ENCODE peak calls at places on chromosome 22, in five cellular contexts. G is Calu3; J is CD8-positive, alpha-beta T cell; T is uterus; S is neural progenitor cell. W is an unnamed sample.

GRCh38 chr22:22959147-22959827 is 71.7 kb downstream of the IGLL5 start:
- DNase-seq in G (peak), J (peak), T (peak), S (peak), W (peak)

GRCh38 chr22:44723801-44724200 is 21.8 kb downstream of the PRR5 start:
- DNase-seq in G (no peak), J (no peak), T (no peak), S (no peak), W (no peak)

GRCh38 chr22:22144858-22145257 is 99.7 kb upstream of the VPREB1 start:
- DNase-seq in G (no peak), J (no peak), T (no peak), S (no peak), W (no peak)

GRCh38 chr22:41746563-41747400 is 47.5 kb downstream of the MEI1 start:
- DNase-seq in G (peak), J (peak), T (peak), S (peak), W (peak)

GRCh38 chr22:49896201-49896600 is 22.0 kb downstream of the ALG12 start:
- DNase-seq in G (no peak), J (no peak), T (no peak), S (no peak), W (no peak)

GRCh38 chr22:31826443-31826842 is 72.6 kb downstream of the DEPDC5 start:
- DNase-seq in G (no peak), J (no peak), T (no peak), S (no peak), W (no peak)

GRCh38 chr22:24706732-24707476 is 67.6 kb downstream of the PIWIL3 start:
- DNase-seq in G (no peak), J (no peak), T (no peak), S (no peak), W (no peak)

GRCh38 chr22:30253205-30253852 is 6.8 kb upstream of the LIF start:
- DNase-seq in G (peak), J (no peak), T (peak), S (no peak), W (no peak)

GRCh38 chr22:41003041-41003440 is 51.9 kb downstream of the RBX1 start:
- DNase-seq in G (peak), J (no peak), T (no peak), S (no peak), W (no peak)

GRCh38 chr22:36439481-36440271 is 41.8 kb downstream of the TXN2 start:
- DNase-seq in G (peak), J (no peak), T (peak), S (no peak), W (no peak)

GRCh38 chr22:27597703-27598444 is 203.7 kb downstream of the MN1 start:
- DNase-seq in G (peak), J (no peak), T (no peak), S (no peak), W (no peak)

GRCh38 chr22:42300286-42301071 is 30.0 kb upstream of the TCF20 start:
- DNase-seq in G (peak), J (no peak), T (no peak), S (no peak), W (peak)

GRCh38 chr22:47029244-47030001 is 267.0 kb downstream of the TBC1D22A start:
- DNase-seq in G (no peak), J (no peak), T (no peak), S (no peak), W (no peak)

GRCh38 chr22:39724857-39725256 is 154.3 kb downstream of the CACNA1I start:
- DNase-seq in G (no peak), J (no peak), T (no peak), S (no peak), W (no peak)

GRCh38 chr22:47290706-47291430 is 528.4 kb downstream of the TBC1D22A start:
- DNase-seq in G (no peak), J (no peak), T (peak), S (no peak), W (no peak)

GRCh38 chr22:46747646-46748045 is 9.6 kb upstream of the CERK start:
- DNase-seq in G (no peak), J (no peak), T (no peak), S (no peak), W (no peak)

GRCh38 chr22:44448271-44448780 is 49.7 kb downstream of the RTL6 start:
- DNase-seq in G (peak), J (no peak), T (peak), S (no peak), W (no peak)

GRCh38 chr22:41619979-41620645 is 731 bp downstream of the DESI1 start:
- DNase-seq in G (peak), J (no peak), T (peak), S (peak), W (peak)

GRCh38 chr22:24543679-24544243 is 11.2 kb downstream of the GUCD1 start:
- DNase-seq in G (no peak), J (no peak), T (no peak), S (no peak), W (no peak)

GRCh38 chr22:41681616-41682015 is 7.1 kb downstream of the SNU13 start:
- DNase-seq in G (no peak), J (no peak), T (no peak), S (no peak), W (no peak)

GRCh38 chr22:23075050-23075449 is 4.7 kb downstream of the GNAZ start:
- DNase-seq in G (no peak), J (no peak), T (no peak), S (no peak), W (no peak)

GRCh38 chr22:42313204-42313603 is 42.8 kb upstream of the TCF20 start:
- DNase-seq in G (no peak), J (no peak), T (no peak), S (no peak), W (no peak)

GRCh38 chr22:23283591-23284503 is 103.5 kb downstream of the BCR start:
- DNase-seq in G (no peak), J (no peak), T (no peak), S (no peak), W (no peak)

GRCh38 chr22:39688186-39688768 is 117.7 kb downstream of the CACNA1I start:
- DNase-seq in G (no peak), J (no peak), T (no peak), S (no peak), W (no peak)

DNA sequence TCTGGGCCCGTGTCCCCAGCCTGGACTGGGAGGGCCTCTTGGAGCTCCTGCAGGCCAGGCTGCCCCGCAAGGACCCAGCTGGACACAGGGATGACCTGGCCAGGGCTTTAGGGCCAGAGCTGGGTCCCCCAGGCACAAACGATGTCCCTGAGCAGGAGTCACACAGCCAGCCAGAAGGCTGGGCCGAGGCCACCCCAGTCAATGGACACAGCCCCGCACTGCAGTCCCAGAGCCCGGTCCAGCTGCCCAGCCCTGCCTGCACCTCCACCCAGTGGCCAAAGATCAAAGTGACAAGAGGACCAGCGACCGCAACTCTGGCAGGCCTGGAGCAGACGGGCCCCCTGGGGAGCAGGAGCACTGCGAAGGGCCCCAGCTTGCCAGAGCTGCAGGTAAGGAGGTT is 38.2 kb downstream of the TRIOBP start:
- DNase-seq in G (peak), J (no peak), T (no peak), S (peak), W (no peak)
- TF ChIP-seq CTCF in G (peak), J (no peak), T (no peak), S (peak), W (no peak)

GRCh38 chr22:48727454-48728058 is 1100.1 kb downstream of the BRD1 start:
- DNase-seq in G (no peak), J (no peak), T (no peak), S (no peak), W (no peak)

GRCh38 chr22:48734359-48734758 is 1093.3 kb downstream of the BRD1 start:
- DNase-seq in G (no peak), J (no peak), T (no peak), S (no peak), W (no peak)

GRCh38 chr22:48724899-48725298 is 1102.8 kb downstream of the BRD1 start:
- DNase-seq in G (no peak), J (no peak), T (no peak), S (no peak), W (no peak)

GRCh38 chr22:48734961-48735360 is 1092.7 kb downstream of the BRD1 start:
- DNase-seq in G (no peak), J (no peak), T (no peak), S (no peak), W (no peak)

DNA sequence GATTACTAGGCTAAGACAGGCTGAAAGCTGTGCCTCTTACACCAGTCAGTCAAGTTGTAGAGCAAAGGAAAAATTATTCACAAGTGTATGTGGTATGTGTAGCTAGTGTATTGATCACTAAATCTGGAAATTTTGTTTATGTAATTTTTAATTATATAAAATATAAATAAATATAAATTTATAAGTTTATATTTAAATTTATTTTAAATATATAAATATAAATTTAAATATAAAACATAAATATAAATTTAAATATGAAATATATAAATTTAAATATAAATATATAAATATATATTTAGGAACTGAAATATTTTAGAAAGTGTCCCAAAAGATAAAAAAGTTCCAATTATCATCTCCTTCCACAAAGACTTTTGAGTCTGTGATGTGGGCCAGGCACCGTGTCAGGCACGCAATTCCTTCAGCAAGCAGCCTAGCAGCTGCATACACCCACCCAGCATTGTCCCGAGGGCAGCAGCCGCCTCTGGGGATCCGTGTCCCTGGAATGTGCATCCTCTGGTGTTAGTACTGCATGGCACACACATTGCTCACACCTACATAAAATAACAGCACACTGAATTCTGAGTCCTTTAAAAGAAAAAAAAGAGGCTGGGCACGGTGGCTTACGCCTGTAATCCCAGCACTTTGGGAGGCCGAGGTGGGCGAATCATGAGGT is 1098.0 kb downstream of the BRD1 start:
- DNase-seq in G (no peak), J (no peak), T (no peak), S (no peak), W (no peak)
- TF ChIP-seq CTCF in G (no peak), J (no peak), T (no peak), S (no peak), W (no peak)

GRCh38 chr22:20129747-20130014 is 1.9 kb upstream of the ZDHHC8 start:
- DNase-seq in G (no peak), J (no peak), T (no peak), S (no peak), W (no peak)

GRCh38 chr22:20130319-20130718 is 1.3 kb upstream of the ZDHHC8 start:
- DNase-seq in G (peak), J (no peak), T (no peak), S (no peak), W (no peak)

GRCh38 chr22:20127869-20128618 is 3.6 kb upstream of the ZDHHC8 start:
- DNase-seq in G (no peak), J (no peak), T (no peak), S (no peak), W (no peak)

GRCh38 chr22:20128619-20128901 is 3.0 kb upstream of the ZDHHC8 start:
- DNase-seq in G (no peak), J (no peak), T (no peak), S (no peak), W (no peak)

GRCh38 chr22:20128902-20129746 is 2.5 kb upstream of the ZDHHC8 start:
- DNase-seq in G (peak), J (peak), T (no peak), S (peak), W (no peak)
- TF ChIP-seq CTCF in G (no peak), J (peak), T (no peak), S (peak), W (peak)

GRCh38 chr22:38455063-38455529 is at the start of gene KCNJ4:
- DNase-seq in G (no peak), J (no peak), T (no peak), S (no peak), W (no peak)

GRCh38 chr22:38456272-38456837 is 1.4 kb upstream of the KCNJ4 start:
- DNase-seq in G (no peak), J (no peak), T (no peak), S (no peak), W (no peak)

GRCh38 chr22:38454361-38455062 is 487 bp downstream of the KCNJ4 start:
- DNase-seq in G (peak), J (no peak), T (no peak), S (peak), W (peak)

GRCh38 chr22:38456841-38457699 is 2.1 kb upstream of the KCNJ4 start:
- DNase-seq in G (no peak), J (no peak), T (no peak), S (no peak), W (no peak)

GRCh38 chr22:38455530-38456271 is 702 bp upstream of the KCNJ4 start:
- DNase-seq in G (peak), J (no peak), T (no peak), S (peak), W (no peak)
- TF ChIP-seq CTCF in G (no peak), J (no peak), T (no peak), S (no peak), W (no peak)

GRCh38 chr22:20258584-20259335 is 9.4 kb downstream of the RTN4R start:
- DNase-seq in G (no peak), J (no peak), T (no peak), S (no peak), W (peak)
- TF ChIP-seq CTCF in G (peak), J (peak), T (no peak), S (peak), W (peak)

GRCh38 chr22:43409800-43410199 is 2.0 kb upstream of the MPPED1 start:
- DNase-seq in G (no peak), J (no peak), T (no peak), S (no peak), W (no peak)
- TF ChIP-seq CTCF in G (no peak), J (no peak), T (no peak), S (no peak), W (no peak)

GRCh38 chr22:28817919-28818859 is 17.8 kb upstream of the XBP1 start:
- DNase-seq in G (peak), J (no peak), T (no peak), S (no peak), W (no peak)
- TF ChIP-seq CTCF in G (no peak), J (no peak), T (no peak), S (no peak), W (no peak)

W was measured in GM10248.